ENCODE peak calls at places on chromosomes 16 and 17, in eight cellular contexts. A is HFFc6; X is esophagus muscularis mucosa; I is heart left ventricle; Z is activated CD8-positive, alpha-beta T cell treated with anti-CD3 and anti-CD28 coated beads for 36 hours; Q is right lobe of liver; W is neural crest cell; Y is AG10803. M is an unnamed sample.

GRCh38 chr16:11076259-11077018 is 132.1 kb downstream of the CLEC16A start:
- DNase-seq in Q (no peak), Y (no peak), X (no peak), Z (peak), I (peak), W (no peak), A (no peak), M (no peak)

GRCh38 chr16:4693956-4694663 is 748 bp downstream of the NUDT16L1 start:
- DNase-seq in A (peak), Q (peak), I (peak), W (no peak), Z (peak), Y (peak), X (no peak), M (peak)

GRCh38 chr16:24918641-24919040 is 72.9 kb downstream of the SLC5A11 start:
- DNase-seq in A (no peak), I (no peak), W (no peak), Q (no peak), X (no peak), Z (no peak), Y (no peak), M (no peak)

GRCh38 chr17:81927145-81927652 is 336 bp downstream of the MAFG start:
- DNase-seq in I (no peak), Q (no peak), Z (no peak), W (no peak), A (no peak), Y (no peak), X (no peak), M (peak)

GRCh38 chr16:58635502-58635901 is 5.9 kb upstream of the CNOT1 start:
- DNase-seq in W (no peak), Y (no peak), Z (no peak), I (no peak), Q (no peak), X (no peak), A (no peak), M (no peak)

GRCh38 chr17:4230142-4230541 is 33.6 kb downstream of the ANKFY1 start:
- DNase-seq in Y (peak), A (peak), W (no peak), Q (no peak), Z (no peak), I (peak), X (peak), M (no peak)

GRCh38 chr17:64747938-64748540 is 85.9 kb upstream of the SMURF2 start:
- DNase-seq in A (peak), Y (peak), Z (no peak), W (no peak), Q (no peak), I (no peak), X (no peak), M (no peak)

GRCh38 chr16:22103371-22103890 is 11.1 kb downstream of the VWA3A start:
- DNase-seq in Y (no peak), A (no peak), Q (no peak), Z (no peak), X (no peak), I (no peak), W (no peak), M (no peak)

GRCh38 chr17:68511671-68512246 is 471 bp upstream of the PRKAR1A start:
- DNase-seq in I (peak), Z (peak), X (no peak), W (peak), Y (peak), A (peak), Q (peak), M (peak)

GRCh38 chr16:51710186-51710585 is 559.1 kb upstream of the SALL1 start:
- DNase-seq in I (no peak), A (no peak), X (no peak), Y (no peak), Q (no peak), W (no peak), Z (no peak), M (no peak)

GRCh38 chr16:1637526-1637925 is 25.4 kb downstream of the CRAMP1 start:
- DNase-seq in A (no peak), Z (no peak), I (no peak), Q (no peak), X (no peak), W (no peak), Y (no peak), M (no peak)

GRCh38 chr16:67236551-67237395 is 9.8 kb downstream of the TMEM208 start:
- DNase-seq in I (peak), Q (peak), X (no peak), A (peak), Y (peak), W (peak), Z (peak), M (peak)

GRCh38 chr16:81623365-81624102 is 155.6 kb upstream of the PLCG2 start:
- DNase-seq in X (no peak), A (peak), Y (peak), Q (no peak), Z (peak), W (peak), I (no peak), M (peak)

GRCh38 chr17:4540224-4541040 is 14.8 kb downstream of the MYBBP1A start:
- DNase-seq in X (no peak), I (peak), Y (no peak), A (no peak), W (no peak), Z (no peak), Q (peak), M (no peak)

GRCh38 chr17:83171661-83172060 is 92.3 kb downstream of the METRNL start:
- DNase-seq in Y (peak), Z (no peak), I (no peak), Q (no peak), A (no peak), W (no peak), X (peak), M (peak)

GRCh38 chr17:10172241-10172741 is 26.1 kb downstream of the GAS7 start:
- DNase-seq in W (no peak), Y (peak), Z (no peak), A (peak), Q (no peak), I (no peak), X (no peak), M (no peak)

GRCh38 chr17:70945386-70945785 is 776.1 kb downstream of the KCNJ2 start:
- DNase-seq in I (no peak), Q (no peak), A (no peak), W (no peak), Z (no peak), X (no peak), Y (no peak), M (no peak)

GRCh38 chr17:51647873-51648272 is 387.5 kb downstream of the UTP18 start:
- DNase-seq in A (no peak), Q (no peak), I (no peak), Y (no peak), X (no peak), W (no peak), Z (no peak), M (no peak)

GRCh38 chr16:29198731-29199521 is 207.6 kb downstream of the NPIPB11 start:
- DNase-seq in Q (peak), Y (no peak), I (no peak), A (no peak), Z (no peak), W (no peak), X (no peak), M (peak)

GRCh38 chr16:31870809-31871208 is 2.8 kb upstream of the ZNF267 start:
- DNase-seq in Z (no peak), I (no peak), W (no peak), X (no peak), A (no peak), Y (no peak), Q (no peak), M (no peak)

GRCh38 chr16:10265770-10266615 is 83.8 kb upstream of the GRIN2A start:
- DNase-seq in Q (peak), A (no peak), Y (no peak), Z (no peak), W (no peak), X (no peak), I (no peak), M (no peak)

GRCh38 chr17:58666858-58667267 is 25.0 kb downstream of the TEX14 start:
- DNase-seq in Z (peak), Y (peak), X (no peak), W (no peak), Q (peak), I (peak), A (peak), M (no peak)

DNA sequence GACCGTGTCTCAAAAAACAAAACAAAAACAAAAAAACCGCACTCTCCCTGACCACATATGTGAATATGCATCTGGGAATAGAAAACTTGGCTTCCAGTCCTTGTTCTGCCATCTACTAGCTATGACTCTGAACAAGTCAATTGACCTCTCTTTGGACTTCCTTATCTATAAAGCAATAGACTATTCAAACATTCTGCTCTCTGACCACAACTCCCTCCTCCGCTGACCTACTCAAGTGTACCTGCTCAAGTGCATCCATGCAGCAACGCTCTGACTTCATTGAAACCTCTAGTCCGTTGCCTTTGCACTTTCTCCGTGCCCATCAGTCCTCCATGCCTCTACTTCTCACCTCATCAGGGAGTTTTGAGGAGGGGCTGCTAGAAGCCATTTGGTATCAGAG is 52.5 kb upstream of the KDM6B start:
- DNase-seq in Z (no peak), X (no peak), A (no peak), I (no peak), Q (no peak), Y (peak), W (no peak), M (no peak)
- TF ChIP-seq CTCF in Z (no peak), X (no peak), A (no peak), I (no peak), Q (no peak), Y (no peak), W (no peak), M (no peak)

DNA sequence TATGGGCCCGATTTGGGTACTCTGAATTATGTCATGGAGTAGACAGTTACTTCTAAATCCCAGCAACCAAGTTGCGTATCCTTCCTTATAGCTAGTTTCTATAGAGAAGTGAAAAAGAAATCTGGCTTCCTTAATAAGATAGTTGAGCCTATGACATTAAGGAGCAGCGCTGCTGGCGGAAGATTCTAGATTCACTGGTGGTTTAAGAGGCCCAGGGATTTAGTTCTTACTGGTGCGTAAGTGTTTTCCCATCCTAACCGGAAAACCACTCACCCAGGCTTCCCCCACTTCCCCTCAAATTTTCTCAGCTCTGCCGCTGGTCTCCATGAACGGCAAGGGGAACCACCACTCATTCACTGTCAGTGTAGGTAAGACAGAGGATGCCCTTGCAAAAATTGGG is 230.4 kb downstream of the CPPED1 start:
- DNase-seq in I (no peak), Y (no peak), A (no peak), X (no peak), Q (no peak), Z (no peak), W (no peak), M (no peak)
- TF ChIP-seq CTCF in I (no peak), Y (no peak), A (no peak), X (no peak), Q (no peak), Z (no peak), W (no peak), M (no peak)

GRCh38 chr17:163514-164103 is 17.8 kb downstream of the DOC2B start:
- DNase-seq in W (no peak), I (no peak), Q (no peak), Y (no peak), Z (no peak), X (no peak), A (no peak), M (no peak)
- TF ChIP-seq CTCF in W (peak), I (no peak), Q (no peak), Y (peak), Z (no peak), X (no peak), A (peak), M (no peak)

GRCh38 chr17:19242323-19242722 is 5.2 kb downstream of the EPN2 start:
- DNase-seq in X (no peak), Q (no peak), W (no peak), I (peak), Z (no peak), Y (no peak), A (no peak), M (no peak)
- TF ChIP-seq CTCF in X (no peak), Q (no peak), W (no peak), I (no peak), Z (no peak), Y (no peak), A (no peak), M (no peak)

DNA sequence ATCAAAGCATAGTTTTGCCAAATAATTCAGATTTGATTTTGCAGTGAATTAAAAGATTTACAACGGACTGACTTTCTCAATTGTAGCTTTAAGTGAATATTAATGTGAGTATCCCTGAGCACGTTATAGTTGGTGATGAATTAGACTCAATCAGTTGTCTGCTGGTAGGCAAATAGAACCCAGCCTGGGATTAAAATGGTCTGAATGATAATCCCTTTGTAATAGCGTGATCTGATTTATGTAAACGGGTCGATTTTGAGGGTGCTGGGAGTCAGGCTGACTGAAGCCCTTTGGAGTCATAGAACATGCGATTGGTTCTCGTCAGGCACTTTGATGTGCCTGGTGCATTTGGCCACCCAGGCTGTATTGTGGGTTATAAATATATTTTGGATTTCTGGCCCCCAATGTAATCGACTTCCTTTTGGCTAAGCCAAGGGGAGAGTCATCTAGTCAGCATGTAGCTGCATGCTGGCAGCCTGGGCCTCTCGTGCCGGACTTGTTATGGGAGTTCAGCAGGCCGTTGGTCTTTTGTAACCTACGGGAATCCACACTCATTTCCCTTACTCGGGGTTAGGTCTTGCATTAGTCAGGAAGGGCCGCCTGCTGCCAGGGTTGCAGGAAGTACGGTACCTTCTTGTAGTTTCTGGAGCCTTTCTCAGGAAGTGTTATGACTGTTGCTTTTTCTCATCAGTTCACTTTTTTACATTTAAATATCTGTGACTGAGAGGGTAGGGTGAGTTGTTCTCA is 5.4 kb downstream of the PGS1 start:
- DNase-seq in A (peak), W (no peak), I (peak), Z (peak), Y (peak), Q (peak), X (peak), M (no peak)
- TF ChIP-seq CTCF in A (no peak), W (no peak), I (no peak), Z (no peak), Y (no peak), Q (no peak), X (no peak), M (no peak)

DNA sequence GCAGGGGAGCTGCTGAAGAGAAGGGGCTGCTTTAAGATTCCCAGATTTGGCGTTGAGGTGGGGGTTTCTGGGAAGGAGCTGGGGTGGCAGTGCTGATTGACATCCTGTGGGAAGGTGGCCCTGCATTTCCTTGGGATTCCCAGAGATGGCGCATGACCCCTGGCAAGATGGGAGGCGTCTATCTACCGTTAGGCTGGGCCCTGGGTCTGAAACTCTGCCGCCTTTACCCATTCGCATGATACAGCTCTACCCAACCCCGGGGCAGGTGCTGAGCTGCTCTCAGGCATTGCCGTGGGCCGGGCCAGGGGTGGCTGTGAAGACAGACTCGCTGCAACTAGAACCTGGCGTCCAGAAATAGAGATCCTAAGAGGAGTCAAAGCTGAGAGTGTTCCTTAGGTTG is 9.9 kb upstream of the MVD start:
- DNase-seq in A (no peak), Z (no peak), X (no peak), Y (no peak), W (no peak), I (no peak), Q (no peak), M (no peak)
- TF ChIP-seq CTCF in A (peak), Z (no peak), X (no peak), Y (no peak), W (peak), I (no peak), Q (no peak), M (no peak)

DNA sequence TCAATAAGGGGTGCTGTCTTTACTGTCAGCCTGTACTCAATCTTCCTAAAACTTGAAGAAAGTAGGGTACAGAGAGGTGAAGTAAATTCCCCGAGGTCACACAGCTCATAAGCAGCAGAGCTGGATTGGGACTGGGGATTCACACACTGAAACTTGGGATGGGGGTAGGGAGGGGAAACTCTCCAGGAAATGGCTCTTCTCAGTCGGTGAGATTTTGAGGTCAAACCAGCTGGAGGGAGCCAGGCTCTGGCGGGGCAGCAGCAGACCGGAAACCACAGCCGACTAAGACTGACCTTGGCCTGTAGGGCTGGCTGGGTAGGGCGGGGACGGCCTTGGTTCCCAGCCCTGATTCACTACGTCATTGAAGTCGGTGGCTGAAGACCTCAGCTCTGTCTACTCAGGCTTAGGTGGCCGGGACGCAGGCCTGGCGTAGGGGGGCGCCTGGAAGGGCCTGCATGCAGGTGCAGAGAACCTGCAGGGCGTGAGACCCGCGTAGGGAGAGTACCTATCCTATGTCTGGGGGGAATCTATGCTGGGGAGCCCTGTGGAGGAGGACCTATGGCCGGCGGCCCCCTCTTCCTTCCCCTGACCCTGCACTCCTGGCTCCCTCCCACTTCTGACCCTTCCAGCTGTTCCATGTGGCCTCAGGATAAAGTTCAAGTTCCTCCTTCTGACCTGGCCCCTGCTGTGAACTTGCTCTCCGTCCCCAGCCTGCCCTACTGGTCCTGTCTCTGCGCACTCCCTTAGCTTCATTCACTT is 11.8 kb upstream of the SLC4A1 start:
- DNase-seq in Z (peak), Q (peak), X (no peak), A (peak), I (peak), Y (peak), W (peak), M (peak)
- TF ChIP-seq CTCF in Z (no peak), Q (no peak), X (no peak), A (no peak), I (no peak), Y (no peak), W (no peak), M (no peak)

GRCh38 chr17:45046536-45047125 is 4.8 kb downstream of the DCAKD start:
- DNase-seq in I (no peak), Z (peak), Y (no peak), A (peak), X (no peak), W (no peak), Q (no peak), M (no peak)

GRCh38 chr17:45050680-45051059 is 762 bp downstream of the DCAKD start:
- DNase-seq in W (no peak), Q (no peak), I (no peak), Z (peak), Y (no peak), A (no peak), X (no peak), M (peak)

GRCh38 chr17:45052052-45052772 is 780 bp upstream of the DCAKD start:
- DNase-seq in Z (peak), Q (no peak), W (peak), A (no peak), X (no peak), I (peak), Y (peak), M (peak)

GRCh38 chr17:45051060-45051719 is at the start of gene DCAKD:
- DNase-seq in W (peak), X (peak), Q (peak), I (peak), Z (peak), Y (peak), A (peak), M (peak)

GRCh38 chr17:45048795-45049563 is 2.5 kb downstream of the DCAKD start:
- DNase-seq in I (no peak), W (no peak), Y (no peak), A (no peak), Z (no peak), X (no peak), Q (no peak), M (no peak)
- TF ChIP-seq CTCF in I (no peak), W (peak), Y (peak), A (peak), Z (peak), X (peak), Q (no peak), M (no peak)

M was measured in natural killer cell.